ENCODE peak calls at places on chromosomes 2 and 18, in seven cellular contexts. One of them, this sample, is unnamed.
A peak's percentile ranks its signal among the peaks of the same experiment; 100 is the strongest.

GRCh38 chr2:156800065-156800556 is 363.9 kb downstream of the GPD2 start:
- DNase-seq in Caco-2: no peak
- DNase-seq in EH: no peak
- DNase-seq in GM03348: no peak
- DNase-seq in nephron progenitor cell: no peak
- DNase-seq in bronchial epithelial cell: no peak
- DNase-seq in kidney epithelial cell: no peak
- DNase-seq in this sample: no peak

GRCh38 chr2:222353998-222354397 is 55.2 kb upstream of the PAX3 start:
- DNase-seq in EH: no peak
- DNase-seq in bronchial epithelial cell: no peak
- DNase-seq in kidney epithelial cell: no peak
- DNase-seq in Caco-2: no peak
- DNase-seq in nephron progenitor cell: no peak
- DNase-seq in GM03348: no peak
- DNase-seq in this sample: no peak

GRCh38 chr2:105943977-105944376 is 199.3 kb downstream of the NCK2 start:
- DNase-seq in GM03348: no peak
- DNase-seq in nephron progenitor cell: no peak
- DNase-seq in EH: no peak
- DNase-seq in bronchial epithelial cell: no peak
- DNase-seq in kidney epithelial cell: no peak
- DNase-seq in Caco-2: no peak
- DNase-seq in this sample: no peak

GRCh38 chr2:85066874-85067351 is 66.3 kb upstream of the TCF7L1 start:
- DNase-seq in EH: peak; percentile 83
- DNase-seq in kidney epithelial cell: peak; percentile 26
- DNase-seq in Caco-2: peak; percentile 85
- DNase-seq in bronchial epithelial cell: peak; percentile 62
- DNase-seq in GM03348: peak; percentile 75
- DNase-seq in nephron progenitor cell: peak; percentile 87
- DNase-seq in this sample: peak; percentile 7

GRCh38 chr2:48633143-48633542 is 15.5 kb downstream of the GTF2A1L start:
- DNase-seq in bronchial epithelial cell: no peak
- DNase-seq in Caco-2: peak; percentile 45
- DNase-seq in kidney epithelial cell: no peak
- DNase-seq in GM03348: no peak
- DNase-seq in EH: no peak
- DNase-seq in nephron progenitor cell: no peak
- DNase-seq in this sample: no peak

GRCh38 chr2:70977605-70978205 is 725 bp upstream of the ANKRD53 start:
- DNase-seq in GM03348: peak; percentile 71
- DNase-seq in bronchial epithelial cell: peak; percentile 88
- DNase-seq in nephron progenitor cell: no peak
- DNase-seq in Caco-2: no peak
- DNase-seq in kidney epithelial cell: peak; percentile 25
- DNase-seq in EH: peak; percentile 82
- DNase-seq in this sample: no peak

GRCh38 chr2:111024496-111024895 is 96.2 kb upstream of the BCL2L11 start:
- DNase-seq in bronchial epithelial cell: no peak
- DNase-seq in EH: no peak
- DNase-seq in GM03348: no peak
- DNase-seq in nephron progenitor cell: no peak
- DNase-seq in Caco-2: no peak
- DNase-seq in kidney epithelial cell: no peak
- DNase-seq in this sample: no peak

GRCh38 chr18:33495278-33495677 is 54.8 kb upstream of the CCDC178 start:
- DNase-seq in Caco-2: peak; percentile 6
- DNase-seq in EH: no peak
- DNase-seq in GM03348: peak; percentile 4
- DNase-seq in nephron progenitor cell: peak; percentile 29
- DNase-seq in kidney epithelial cell: no peak
- DNase-seq in bronchial epithelial cell: peak; percentile 30
- DNase-seq in this sample: no peak

GRCh38 chr2:166230724-166231070 is 102.9 kb upstream of the SCN1A start:
- DNase-seq in EH: no peak
- DNase-seq in kidney epithelial cell: no peak
- DNase-seq in GM03348: no peak
- DNase-seq in nephron progenitor cell: no peak
- DNase-seq in bronchial epithelial cell: no peak
- DNase-seq in Caco-2: no peak
- DNase-seq in this sample: no peak

GRCh38 chr2:203682688-203683130 is 23.7 kb upstream of the CD28 start:
- DNase-seq in Caco-2: no peak
- DNase-seq in nephron progenitor cell: no peak
- DNase-seq in EH: peak; percentile 76
- DNase-seq in kidney epithelial cell: no peak
- DNase-seq in bronchial epithelial cell: peak; percentile 93
- DNase-seq in GM03348: peak; percentile 29
- DNase-seq in this sample: no peak

GRCh38 chr18:57122906-57123510 is 23.9 kb upstream of the BOD1L2 start:
- DNase-seq in kidney epithelial cell: no peak
- DNase-seq in EH: no peak
- DNase-seq in nephron progenitor cell: no peak
- DNase-seq in bronchial epithelial cell: no peak
- DNase-seq in GM03348: no peak
- DNase-seq in Caco-2: no peak
- DNase-seq in this sample: no peak